ENCODE peak calls at places on chromosome 1, in nine cellular contexts. Q is lower lobe of right lung, I is endodermal cell, D is tibial nerve, R is testis, E is body of pancreas, P is spleen, Z is heart left ventricle, F is psoas muscle. G is an unnamed sample.

GRCh38 chr1:212062832-212063438 is 27.4 kb downstream of the DTL start:
- DNase-seq in Q (no peak), I (no peak), D (no peak), R (no peak), E (no peak), P (no peak), Z (no peak), F (no peak), G (no peak)

GRCh38 chr1:229714306-229714705 is 88.3 kb downstream of the URB2 start:
- DNase-seq in Q (no peak), I (no peak), D (no peak), R (no peak), E (no peak), P (no peak), Z (no peak), F (no peak), G (no peak)

GRCh38 chr1:157073944-157074685 is 25.5 kb downstream of the ETV3L start:
- DNase-seq in Q (peak; percentile 82), I (peak; percentile 94), D (peak; percentile 72), R (peak; percentile 88), E (peak; percentile 81), P (peak; percentile 79), Z (peak; percentile 72), F (peak; percentile 79), G (peak; percentile 92)

GRCh38 chr1:108889706-108890105 is 12.9 kb downstream of the GPSM2 start:
- DNase-seq in Q (no peak), I (no peak), D (no peak), R (no peak), E (no peak), P (no peak), Z (no peak), F (no peak), G (no peak)

GRCh38 chr1:46550751-46551231 is 656 bp downstream of the KNCN start:
- DNase-seq in Q (peak; percentile 18), I (peak; percentile 60), D (no peak), R (no peak), E (no peak), P (peak; percentile 41), Z (no peak), F (no peak), G (no peak)

GRCh38 chr1:243433737-243434370 is 178.0 kb downstream of the SDCCAG8 start:
- DNase-seq in Q (no peak), I (no peak), D (no peak), R (no peak), E (no peak), P (no peak), Z (no peak), F (no peak), G (no peak)

GRCh38 chr1:248823517-248824001 is 2.2 kb downstream of the SH3BP5L start:
- DNase-seq in Q (no peak), I (no peak), D (no peak), R (no peak), E (no peak), P (no peak), Z (no peak), F (no peak), G (no peak)

GRCh38 chr1:159944623-159945455 is 574 bp downstream of the IGSF9 start:
- DNase-seq in Q (no peak), I (peak; percentile 34), D (no peak), R (no peak), E (no peak), P (peak; percentile 21), Z (no peak), F (no peak), G (no peak)

GRCh38 chr1:97433520-97434175 is 487.2 kb downstream of the DPYD start:
- DNase-seq in Q (no peak), I (no peak), D (no peak), R (no peak), E (no peak), P (no peak), Z (no peak), F (no peak), G (no peak)

GRCh38 chr1:163163861-163164582 is 38.7 kb downstream of the RGS5 start:
- DNase-seq in Q (no peak), I (no peak), D (no peak), R (peak; percentile 45), E (no peak), P (no peak), Z (no peak), F (no peak), G (no peak)

GRCh38 chr1:3368711-3369436 is 85.6 kb upstream of the ARHGEF16 start:
- DNase-seq in Q (no peak), I (no peak), D (no peak), R (no peak), E (no peak), P (no peak), Z (no peak), F (no peak), G (no peak)

GRCh38 chr1:202016022-202016624 is 5.7 kb downstream of the ELF3 start:
- DNase-seq in Q (no peak), I (no peak), D (no peak), R (no peak), E (no peak), P (no peak), Z (no peak), F (no peak), G (no peak)

GRCh38 chr1:33147997-33148314 is 33.9 kb downstream of the TRIM62 start:
- DNase-seq in Q (no peak), I (peak; percentile 78), D (no peak), R (no peak), E (no peak), P (no peak), Z (no peak), F (no peak), G (no peak)

GRCh38 chr1:16978589-16979474 is 1.6 kb downstream of the MFAP2 start:
- DNase-seq in Q (no peak), I (no peak), D (peak; percentile 22), R (peak; percentile 81), E (peak; percentile 13), P (no peak), Z (peak; percentile 69), F (peak; percentile 76), G (no peak)

GRCh38 chr1:4216231-4216630 is 316.2 kb upstream of the C1orf174 start:
- DNase-seq in Q (no peak), I (no peak), D (no peak), R (no peak), E (no peak), P (no peak), Z (no peak), F (no peak), G (peak; percentile 90)

DNA sequence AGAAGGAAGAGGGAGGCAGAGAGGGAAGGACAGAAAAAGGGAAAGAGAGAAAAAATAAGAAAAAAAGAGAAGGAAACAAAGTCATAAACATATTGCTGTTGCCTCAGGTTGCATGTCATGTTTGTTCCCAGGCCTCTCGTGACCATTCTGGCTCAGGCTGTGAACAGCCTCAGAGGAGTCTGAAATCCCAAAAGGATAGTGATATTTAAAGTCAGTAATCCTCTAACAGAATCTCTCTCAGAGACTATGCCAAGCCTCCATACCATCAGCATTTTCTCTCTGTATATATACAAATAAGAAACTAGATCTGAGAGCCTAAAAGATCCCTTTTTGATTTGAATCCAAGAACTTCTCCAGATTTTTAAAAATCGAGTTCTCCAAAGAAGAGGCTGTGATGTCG is 35.2 kb downstream of the GORAB start:
- DNase-seq in Q (no peak), I (no peak), D (no peak), R (no peak), E (no peak), P (no peak), Z (no peak), F (no peak), G (no peak)
- TF ChIP-seq CTCF in Q (no peak), I (no peak), D (no peak), R (no peak), E (no peak), P (no peak), Z (no peak), F (no peak), G (no peak)

GRCh38 chr1:1037366-1038327 is 17.7 kb downstream of the AGRN start:
- DNase-seq in Q (no peak), I (no peak), D (no peak), R (no peak), E (peak; percentile 50), P (no peak), Z (no peak), F (no peak), G (no peak)
- H3K4me1 ChIP-seq in Q (peaks cover 24% of the 10 kb centered on the region), I (peaks cover 6% of the 10 kb centered on the region), D (peaks cover 47% of the 10 kb centered on the region), R (peaks cover 17% of the 10 kb centered on the region), E (peaks cover 37% of the 10 kb centered on the region), P (peaks cover 35% of the 10 kb centered on the region), Z (peaks cover 19% of the 10 kb centered on the region), F (peaks cover 17% of the 10 kb centered on the region), G (peaks cover 48% of the 10 kb centered on the region)

GRCh38 chr1:43552059-43552742 is 21.5 kb downstream of the PTPRF start:
- DNase-seq in Q (no peak), I (no peak), D (no peak), R (no peak), E (peak; percentile 64), P (no peak), Z (no peak), F (no peak), G (no peak)

GRCh38 chr1:43551396-43551888 is 20.8 kb downstream of the PTPRF start:
- DNase-seq in Q (no peak), I (no peak), D (no peak), R (no peak), E (peak; percentile 59), P (no peak), Z (no peak), F (no peak), G (no peak)

GRCh38 chr1:43552813-43553212 is 22.1 kb downstream of the PTPRF start:
- DNase-seq in Q (peak; percentile 76), I (no peak), D (no peak), R (no peak), E (peak; percentile 81), P (no peak), Z (peak; percentile 62), F (no peak), G (no peak)

GRCh38 chr1:43549921-43550597 is 19.4 kb downstream of the PTPRF start:
- DNase-seq in Q (peak; percentile 90), I (peak; percentile 99), D (no peak), R (peak; percentile 74), E (peak; percentile 96), P (no peak), Z (no peak), F (no peak), G (no peak)

DNA sequence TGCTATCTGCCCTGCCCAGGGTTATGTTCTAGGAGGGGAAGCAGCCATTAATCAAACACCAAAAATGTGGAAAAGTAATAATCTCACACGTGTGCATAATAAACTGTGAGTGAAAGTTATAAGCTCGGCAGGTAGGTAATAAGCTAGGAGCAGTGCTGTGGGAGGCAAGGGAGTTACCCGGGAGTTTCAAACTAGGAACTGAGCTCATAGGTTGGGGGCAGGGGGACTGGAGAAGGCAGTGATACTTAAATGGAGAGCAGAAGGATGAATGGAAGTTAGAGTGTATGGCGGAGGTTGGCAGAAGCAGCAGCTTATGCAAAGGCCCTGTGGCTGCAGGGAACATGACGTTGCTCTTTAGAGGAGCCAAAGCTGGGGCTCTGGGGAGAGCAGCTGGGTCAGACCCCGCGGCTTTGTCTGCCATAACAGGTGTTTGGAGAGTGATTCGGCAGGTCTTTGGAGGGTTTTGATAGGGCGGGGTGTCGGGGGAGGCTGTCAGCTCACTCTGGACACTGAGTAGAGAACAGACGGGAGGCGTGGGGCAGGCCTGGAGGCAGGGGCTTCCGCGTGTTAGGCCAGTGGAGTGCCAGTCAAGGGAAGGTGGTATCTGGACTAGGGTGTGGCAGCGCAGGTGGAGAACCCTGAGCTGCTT is 20.0 kb downstream of the PTPRF start:
- DNase-seq in Q (no peak), I (no peak), D (no peak), R (no peak), E (peak; percentile 51), P (no peak), Z (no peak), F (no peak), G (no peak)
- H3K27ac ChIP-seq in Q (peak overlapping the region; percentile 47), I (no peak overlapping the region), D (peak overlapping the region; percentile 74), R (no peak overlapping the region), E (peak overlapping the region; percentile 93), P (no peak overlapping the region), Z (no peak overlapping the region), F (no peak overlapping the region), G (peak overlapping the region; percentile 75)

GRCh38 chr1:53725238-53725689 is 13.7 kb downstream of the GLIS1 start:
- DNase-seq in Q (no peak), I (peak; percentile 91), D (no peak), R (no peak), E (no peak), P (no peak), Z (no peak), F (no peak), G (no peak)
- TF ChIP-seq CTCF in Q (no peak), I (peak; percentile 82), D (no peak), R (no peak), E (no peak), P (no peak), Z (no peak), F (no peak), G (no peak)